ENCODE peak calls at places on chromosomes 12 and 14, in seven cellular contexts. One of them, this sample, is unnamed.

GRCh38 chr12:80860206-80860605 is 77.5 kb downstream of the LIN7A start:
- DNase-seq in CMK: no peak
- DNase-seq in stromal cell of bone marrow: peak; percentile 31
- DNase-seq in EL: no peak
- DNase-seq in fibroblast of lung: no peak
- DNase-seq in activated naive CD4-positive, alpha-beta T cell: no peak
- DNase-seq in mucosa of gallbladder: no peak
- DNase-seq in this sample: no peak

GRCh38 chr12:50062733-50063452 is 5.5 kb downstream of the ASIC1 start:
- DNase-seq in CMK: no peak
- DNase-seq in stromal cell of bone marrow: no peak
- DNase-seq in EL: no peak
- DNase-seq in fibroblast of lung: peak; percentile 55
- DNase-seq in activated naive CD4-positive, alpha-beta T cell: no peak
- DNase-seq in mucosa of gallbladder: no peak
- DNase-seq in this sample: peak; percentile 13

GRCh38 chr12:129184066-129184695 is 330.9 kb downstream of the GLT1D1 start:
- DNase-seq in EL: no peak
- DNase-seq in activated naive CD4-positive, alpha-beta T cell: no peak
- DNase-seq in stromal cell of bone marrow: no peak
- DNase-seq in CMK: no peak
- DNase-seq in mucosa of gallbladder: no peak
- DNase-seq in fibroblast of lung: peak; percentile 27
- DNase-seq in this sample: no peak

GRCh38 chr14:23882884-23883283 is 70.7 kb upstream of the DHRS4 start:
- DNase-seq in fibroblast of lung: no peak
- DNase-seq in EL: no peak
- DNase-seq in mucosa of gallbladder: no peak
- DNase-seq in activated naive CD4-positive, alpha-beta T cell: no peak
- DNase-seq in CMK: no peak
- DNase-seq in stromal cell of bone marrow: no peak
- DNase-seq in this sample: no peak

GRCh38 chr14:97415907-97416306 is 618.7 kb downstream of the VRK1 start:
- DNase-seq in mucosa of gallbladder: no peak
- DNase-seq in activated naive CD4-positive, alpha-beta T cell: no peak
- DNase-seq in stromal cell of bone marrow: no peak
- DNase-seq in fibroblast of lung: no peak
- DNase-seq in EL: no peak
- DNase-seq in CMK: no peak
- DNase-seq in this sample: no peak

GRCh38 chr14:55129428-55130193 is 559 bp downstream of the LGALS3 start:
- DNase-seq in mucosa of gallbladder: peak; percentile 54
- DNase-seq in stromal cell of bone marrow: no peak
- DNase-seq in CMK: no peak
- DNase-seq in activated naive CD4-positive, alpha-beta T cell: peak; percentile 6
- DNase-seq in EL: peak; percentile 73
- DNase-seq in fibroblast of lung: peak; percentile 71
- DNase-seq in this sample: peak; percentile 72

GRCh38 chr12:2336409-2336829 is 283.6 kb downstream of the CACNA1C start:
- DNase-seq in CMK: no peak
- DNase-seq in mucosa of gallbladder: no peak
- DNase-seq in stromal cell of bone marrow: peak; percentile 92
- DNase-seq in EL: peak; percentile 93
- DNase-seq in fibroblast of lung: peak; percentile 97
- DNase-seq in activated naive CD4-positive, alpha-beta T cell: no peak
- DNase-seq in this sample: peak; percentile 97

GRCh38 chr12:92144631-92145480 is 790 bp downstream of the BTG1 start:
- DNase-seq in mucosa of gallbladder: peak; percentile 55
- DNase-seq in fibroblast of lung: peak; percentile 74
- DNase-seq in CMK: no peak
- DNase-seq in activated naive CD4-positive, alpha-beta T cell: peak; percentile 57
- DNase-seq in EL: peak; percentile 75
- DNase-seq in stromal cell of bone marrow: no peak
- DNase-seq in this sample: peak; percentile 87

GRCh38 chr14:50667491-50668007 is 557 bp downstream of the SAV1 start:
- DNase-seq in stromal cell of bone marrow: no peak
- DNase-seq in mucosa of gallbladder: peak; percentile 21
- DNase-seq in CMK: no peak
- DNase-seq in fibroblast of lung: no peak
- DNase-seq in EL: no peak
- DNase-seq in activated naive CD4-positive, alpha-beta T cell: peak; percentile 30
- DNase-seq in this sample: no peak

GRCh38 chr14:75709207-75709812 is 48.3 kb downstream of the TTLL5 start:
- DNase-seq in mucosa of gallbladder: peak; percentile 81
- DNase-seq in stromal cell of bone marrow: peak; percentile 72
- DNase-seq in activated naive CD4-positive, alpha-beta T cell: peak; percentile 33
- DNase-seq in EL: peak; percentile 75
- DNase-seq in CMK: peak; percentile 40
- DNase-seq in fibroblast of lung: peak; percentile 74
- DNase-seq in this sample: peak; percentile 73

GRCh38 chr12:15662303-15662980 is 126.7 kb downstream of the EPS8 start:
- DNase-seq in EL: peak; percentile 88
- DNase-seq in fibroblast of lung: peak; percentile 95
- DNase-seq in activated naive CD4-positive, alpha-beta T cell: no peak
- DNase-seq in mucosa of gallbladder: no peak
- DNase-seq in CMK: no peak
- DNase-seq in stromal cell of bone marrow: peak; percentile 90
- DNase-seq in this sample: peak; percentile 91

GRCh38 chr14:20657216-20658211 is 16.0 kb upstream of the OR6S1 start:
- DNase-seq in mucosa of gallbladder: peak; percentile 17
- DNase-seq in fibroblast of lung: no peak
- DNase-seq in activated naive CD4-positive, alpha-beta T cell: peak; percentile 8
- DNase-seq in CMK: no peak
- DNase-seq in EL: peak; percentile 38
- DNase-seq in stromal cell of bone marrow: no peak
- DNase-seq in this sample: peak; percentile 19

GRCh38 chr14:38079886-38080285 is 127.8 kb upstream of the SSTR1 start:
- DNase-seq in mucosa of gallbladder: no peak
- DNase-seq in stromal cell of bone marrow: no peak
- DNase-seq in activated naive CD4-positive, alpha-beta T cell: no peak
- DNase-seq in EL: no peak
- DNase-seq in CMK: no peak
- DNase-seq in fibroblast of lung: no peak
- DNase-seq in this sample: no peak

GRCh38 chr14:64298773-64299172 is 4.6 kb upstream of the ESR2 start:
- DNase-seq in EL: no peak
- DNase-seq in mucosa of gallbladder: no peak
- DNase-seq in CMK: no peak
- DNase-seq in stromal cell of bone marrow: no peak
- DNase-seq in fibroblast of lung: no peak
- DNase-seq in activated naive CD4-positive, alpha-beta T cell: no peak
- DNase-seq in this sample: no peak

GRCh38 chr12:4719821-4720636 is at the start of gene GALNT8:
- DNase-seq in mucosa of gallbladder: no peak
- DNase-seq in EL: no peak
- DNase-seq in CMK: no peak
- DNase-seq in fibroblast of lung: no peak
- DNase-seq in stromal cell of bone marrow: no peak
- DNase-seq in activated naive CD4-positive, alpha-beta T cell: no peak
- DNase-seq in this sample: no peak

GRCh38 chr14:104171029-104171697 is 32.8 kb downstream of the KIF26A start:
- DNase-seq in fibroblast of lung: no peak
- DNase-seq in activated naive CD4-positive, alpha-beta T cell: no peak
- DNase-seq in mucosa of gallbladder: no peak
- DNase-seq in CMK: no peak
- DNase-seq in stromal cell of bone marrow: no peak
- DNase-seq in EL: no peak
- DNase-seq in this sample: no peak

GRCh38 chr14:24839617-24840203 is 205.7 kb upstream of the GZMB start:
- DNase-seq in EL: no peak
- DNase-seq in fibroblast of lung: no peak
- DNase-seq in activated naive CD4-positive, alpha-beta T cell: no peak
- DNase-seq in mucosa of gallbladder: no peak
- DNase-seq in stromal cell of bone marrow: no peak
- DNase-seq in CMK: no peak
- DNase-seq in this sample: no peak

GRCh38 chr14:102344084-102344483 is 18.6 kb downstream of the CINP start:
- DNase-seq in activated naive CD4-positive, alpha-beta T cell: no peak
- DNase-seq in stromal cell of bone marrow: no peak
- DNase-seq in mucosa of gallbladder: no peak
- DNase-seq in CMK: no peak
- DNase-seq in EL: no peak
- DNase-seq in fibroblast of lung: no peak
- DNase-seq in this sample: no peak

GRCh38 chr14:59435987-59436386 is 29.2 kb downstream of the GPR135 start:
- DNase-seq in fibroblast of lung: no peak
- DNase-seq in EL: no peak
- DNase-seq in activated naive CD4-positive, alpha-beta T cell: no peak
- DNase-seq in mucosa of gallbladder: no peak
- DNase-seq in CMK: no peak
- DNase-seq in stromal cell of bone marrow: no peak
- DNase-seq in this sample: no peak

GRCh38 chr12:50542448-50542847 is 37.7 kb downstream of the DIP2B start:
- DNase-seq in stromal cell of bone marrow: no peak
- DNase-seq in CMK: no peak
- DNase-seq in EL: no peak
- DNase-seq in fibroblast of lung: peak; percentile 82
- DNase-seq in activated naive CD4-positive, alpha-beta T cell: no peak
- DNase-seq in mucosa of gallbladder: no peak
- DNase-seq in this sample: peak; percentile 78

GRCh38 chr14:64234877-64235651 is 59.1 kb downstream of the ESR2 start:
- DNase-seq in activated naive CD4-positive, alpha-beta T cell: no peak
- DNase-seq in mucosa of gallbladder: no peak
- DNase-seq in stromal cell of bone marrow: no peak
- DNase-seq in EL: no peak
- DNase-seq in CMK: no peak
- DNase-seq in fibroblast of lung: peak; percentile 67
- DNase-seq in this sample: peak; percentile 73

GRCh38 chr12:39178837-39179236 is 264.1 kb downstream of the KIF21A start:
- DNase-seq in activated naive CD4-positive, alpha-beta T cell: no peak
- DNase-seq in fibroblast of lung: no peak
- DNase-seq in mucosa of gallbladder: no peak
- DNase-seq in CMK: no peak
- DNase-seq in EL: no peak
- DNase-seq in stromal cell of bone marrow: no peak
- DNase-seq in this sample: no peak

GRCh38 chr14:102574840-102575478 is 17.5 kb upstream of the RCOR1 start:
- DNase-seq in activated naive CD4-positive, alpha-beta T cell: no peak
- DNase-seq in stromal cell of bone marrow: no peak
- DNase-seq in EL: no peak
- DNase-seq in mucosa of gallbladder: no peak
- DNase-seq in CMK: no peak
- DNase-seq in fibroblast of lung: no peak
- DNase-seq in this sample: no peak

GRCh38 chr12:109464642-109465351 is 12.3 kb downstream of the KCTD10 start:
- DNase-seq in EL: no peak
- DNase-seq in mucosa of gallbladder: no peak
- DNase-seq in CMK: no peak
- DNase-seq in activated naive CD4-positive, alpha-beta T cell: no peak
- DNase-seq in fibroblast of lung: no peak
- DNase-seq in stromal cell of bone marrow: no peak
- DNase-seq in this sample: peak; percentile 53

GRCh38 chr14:89498836-89499235 is 81.8 kb upstream of the FOXN3 start:
- DNase-seq in stromal cell of bone marrow: no peak
- DNase-seq in activated naive CD4-positive, alpha-beta T cell: no peak
- DNase-seq in CMK: no peak
- DNase-seq in EL: no peak
- DNase-seq in mucosa of gallbladder: no peak
- DNase-seq in fibroblast of lung: no peak
- DNase-seq in this sample: no peak

GRCh38 chr12:45235087-45236025 is 19.5 kb downstream of the ANO6 start:
- DNase-seq in mucosa of gallbladder: peak; percentile 37
- DNase-seq in EL: peak; percentile 51
- DNase-seq in CMK: no peak
- DNase-seq in activated naive CD4-positive, alpha-beta T cell: no peak
- DNase-seq in stromal cell of bone marrow: no peak
- DNase-seq in fibroblast of lung: peak; percentile 87
- DNase-seq in this sample: peak; percentile 90

GRCh38 chr12:132174015-132174660 is 29.9 kb downstream of the NOC4L start:
- DNase-seq in EL: no peak
- DNase-seq in mucosa of gallbladder: no peak
- DNase-seq in fibroblast of lung: no peak
- DNase-seq in CMK: no peak
- DNase-seq in activated naive CD4-positive, alpha-beta T cell: no peak
- DNase-seq in stromal cell of bone marrow: no peak
- DNase-seq in this sample: no peak

GRCh38 chr14:90698379-90698869 is 117.8 kb downstream of the TTC7B start:
- DNase-seq in stromal cell of bone marrow: peak; percentile 59
- DNase-seq in mucosa of gallbladder: no peak
- DNase-seq in fibroblast of lung: peak; percentile 74
- DNase-seq in CMK: no peak
- DNase-seq in EL: peak; percentile 7
- DNase-seq in activated naive CD4-positive, alpha-beta T cell: no peak
- DNase-seq in this sample: peak; percentile 68

GRCh38 chr12:55818140-55818728 is 393 bp downstream of the ORMDL2 start:
- DNase-seq in EL: peak; percentile 32
- DNase-seq in CMK: no peak
- DNase-seq in stromal cell of bone marrow: peak; percentile 44
- DNase-seq in mucosa of gallbladder: no peak
- DNase-seq in fibroblast of lung: peak; percentile 23
- DNase-seq in activated naive CD4-positive, alpha-beta T cell: no peak
- DNase-seq in this sample: peak; percentile 31

GRCh38 chr14:50598765-50599164 is 38.8 kb downstream of the ATL1 start:
- DNase-seq in EL: no peak
- DNase-seq in activated naive CD4-positive, alpha-beta T cell: no peak
- DNase-seq in stromal cell of bone marrow: no peak
- DNase-seq in mucosa of gallbladder: no peak
- DNase-seq in fibroblast of lung: no peak
- DNase-seq in CMK: no peak
- DNase-seq in this sample: no peak

GRCh38 chr14:63659726-63660125 is 18.1 kb upstream of the WDR89 start:
- DNase-seq in mucosa of gallbladder: no peak
- DNase-seq in stromal cell of bone marrow: no peak
- DNase-seq in activated naive CD4-positive, alpha-beta T cell: no peak
- DNase-seq in EL: no peak
- DNase-seq in CMK: no peak
- DNase-seq in fibroblast of lung: peak; percentile 56
- DNase-seq in this sample: no peak

GRCh38 chr12:46770501-46771183 is 55.2 kb downstream of the SLC38A4 start:
- DNase-seq in activated naive CD4-positive, alpha-beta T cell: no peak
- DNase-seq in CMK: no peak
- DNase-seq in EL: peak; percentile 53
- DNase-seq in stromal cell of bone marrow: no peak
- DNase-seq in mucosa of gallbladder: no peak
- DNase-seq in fibroblast of lung: peak; percentile 53
- DNase-seq in this sample: peak; percentile 55

GRCh38 chr12:2689393-2689792 is 105.4 kb upstream of the FKBP4 start:
- DNase-seq in fibroblast of lung: no peak
- DNase-seq in mucosa of gallbladder: no peak
- DNase-seq in EL: no peak
- DNase-seq in CMK: no peak
- DNase-seq in activated naive CD4-positive, alpha-beta T cell: no peak
- DNase-seq in stromal cell of bone marrow: no peak
- DNase-seq in this sample: no peak

GRCh38 chr12:131825146-131825892 is 2.9 kb upstream of the MMP17 start:
- DNase-seq in activated naive CD4-positive, alpha-beta T cell: no peak
- DNase-seq in mucosa of gallbladder: no peak
- DNase-seq in CMK: no peak
- DNase-seq in stromal cell of bone marrow: peak; percentile 60
- DNase-seq in EL: peak; percentile 37
- DNase-seq in fibroblast of lung: peak; percentile 72
- DNase-seq in this sample: peak; percentile 68

GRCh38 chr12:50572275-50572674 is 67.5 kb downstream of the DIP2B start:
- DNase-seq in stromal cell of bone marrow: peak; percentile 75
- DNase-seq in fibroblast of lung: peak; percentile 78
- DNase-seq in CMK: no peak
- DNase-seq in EL: peak; percentile 75
- DNase-seq in activated naive CD4-positive, alpha-beta T cell: no peak
- DNase-seq in mucosa of gallbladder: no peak
- DNase-seq in this sample: peak; percentile 74

GRCh38 chr14:72907886-72908285 is 14.0 kb upstream of the DPF3 start:
- DNase-seq in fibroblast of lung: peak; percentile 81
- DNase-seq in mucosa of gallbladder: no peak
- DNase-seq in activated naive CD4-positive, alpha-beta T cell: no peak
- DNase-seq in CMK: no peak
- DNase-seq in EL: peak; percentile 92
- DNase-seq in stromal cell of bone marrow: no peak
- DNase-seq in this sample: peak; percentile 85

GRCh38 chr12:133058203-133059125 is 21.2 kb downstream of the ZNF84 start:
- DNase-seq in CMK: no peak
- DNase-seq in activated naive CD4-positive, alpha-beta T cell: no peak
- DNase-seq in fibroblast of lung: no peak
- DNase-seq in EL: no peak
- DNase-seq in stromal cell of bone marrow: no peak
- DNase-seq in mucosa of gallbladder: no peak
- DNase-seq in this sample: no peak

GRCh38 chr12:64780220-64780530 is 21.0 kb upstream of the GNS start:
- DNase-seq in mucosa of gallbladder: no peak
- DNase-seq in EL: no peak
- DNase-seq in stromal cell of bone marrow: no peak
- DNase-seq in activated naive CD4-positive, alpha-beta T cell: no peak
- DNase-seq in fibroblast of lung: no peak
- DNase-seq in CMK: no peak
- DNase-seq in this sample: no peak

This sample was measured in M059J.